ENCODE peak calls at places on chromosome 5, in four cellular contexts. Y, B, E and Z are unnamed samples.

GRCh38 chr5:95667219-95667618 is 15.6 kb downstream of the SPATA9 start:
- DNase-seq in Y (no peak), B (no peak), E (no peak), Z (no peak)

GRCh38 chr5:177317959-177318377 is 6.3 kb upstream of the MXD3 start:
- DNase-seq in Y (peak), B (no peak), E (peak), Z (peak)

GRCh38 chr5:67209141-67209771 is 12.7 kb upstream of the CD180 start:
- DNase-seq in Y (peak), B (no peak), E (peak), Z (peak)

GRCh38 chr5:107567901-107568671 is 102.7 kb downstream of the EFNA5 start:
- DNase-seq in Y (no peak), B (no peak), E (peak), Z (peak)

GRCh38 chr5:141929398-141930058 is 5.9 kb downstream of the DELE1 start:
- DNase-seq in Y (peak), B (peak), E (no peak), Z (no peak)

GRCh38 chr5:15655683-15656082 is 155.7 kb downstream of the FBXL7 start:
- DNase-seq in Y (no peak), B (no peak), E (no peak), Z (no peak)

GRCh38 chr5:12358371-12359090 is 454.3 kb upstream of the CTNND2 start:
- DNase-seq in Y (no peak), B (no peak), E (no peak), Z (no peak)

GRCh38 chr5:65535529-65535987 is 27.4 kb downstream of the CENPK start:
- DNase-seq in Y (no peak), B (no peak), E (no peak), Z (no peak)

GRCh38 chr5:50968296-50969206 is 302.1 kb downstream of the PARP8 start:
- DNase-seq in Y (no peak), B (no peak), E (peak), Z (no peak)

GRCh38 chr5:80659111-80659510 is 4.3 kb upstream of the DHFR start:
- DNase-seq in Y (no peak), B (no peak), E (no peak), Z (no peak)

GRCh38 chr5:37184748-37185364 is 64.3 kb downstream of the CPLANE1 start:
- DNase-seq in Y (no peak), B (no peak), E (no peak), Z (no peak)

GRCh38 chr5:127931396-127931795 is 152.2 kb upstream of the SLC12A2 start:
- DNase-seq in Y (no peak), B (no peak), E (peak), Z (no peak)

GRCh38 chr5:132259061-132259851 is 1.8 kb downstream of the PDLIM4 start:
- DNase-seq in Y (peak), B (peak), E (peak), Z (peak)

GRCh38 chr5:56012281-56012963 is 17.7 kb upstream of the IL6ST start:
- DNase-seq in Y (no peak), B (no peak), E (no peak), Z (no peak)

GRCh38 chr5:61304611-61305369 is 27.3 kb upstream of the ZSWIM6 start:
- DNase-seq in Y (no peak), B (no peak), E (no peak), Z (no peak)

GRCh38 chr5:109754319-109754718 is 64.6 kb downstream of the MAN2A1 start:
- DNase-seq in Y (no peak), B (no peak), E (no peak), Z (no peak)

GRCh38 chr5:172940242-172941066 is 18.8 kb upstream of the RPL26L1 start:
- DNase-seq in Y (no peak), B (no peak), E (no peak), Z (no peak)

GRCh38 chr5:82147860-82148573 is 130.1 kb downstream of the RPS23 start:
- DNase-seq in Y (no peak), B (no peak), E (no peak), Z (no peak)

GRCh38 chr5:37214550-37214949 is 34.6 kb downstream of the CPLANE1 start:
- DNase-seq in Y (no peak), B (no peak), E (no peak), Z (no peak)

GRCh38 chr5:140383300-140383699 is 18.3 kb upstream of the ANKHD1 start:
- DNase-seq in Y (no peak), B (no peak), E (no peak), Z (no peak)

GRCh38 chr5:149851211-149851610 is 93.4 kb downstream of the PDE6A start:
- DNase-seq in Y (no peak), B (no peak), E (no peak), Z (no peak)

GRCh38 chr5:126801992-126802294 is 25.0 kb downstream of the LMNB1 start:
- DNase-seq in Y (no peak), B (no peak), E (no peak), Z (no peak)

GRCh38 chr5:172267943-172268342 is 15.6 kb downstream of the UBTD2 start:
- DNase-seq in Y (no peak), B (no peak), E (no peak), Z (no peak)

GRCh38 chr5:71588533-71588885 is 1.4 kb downstream of the MCCC2 start:
- DNase-seq in Y (no peak), B (no peak), E (no peak), Z (no peak)
- H3K4me3 ChIP-seq in Y (no peak), B (peak), E (no peak), Z (no peak)

GRCh38 chr5:92838253-92838652 is 742.8 kb downstream of the NR2F1-AS1 start:
- DNase-seq in Y (no peak), B (no peak), E (peak), Z (no peak)

GRCh38 chr5:92835712-92836111 is 745.3 kb downstream of the NR2F1-AS1 start:
- DNase-seq in Y (no peak), B (no peak), E (no peak), Z (no peak)

GRCh38 chr5:92836861-92837755 is 743.9 kb downstream of the NR2F1-AS1 start:
- DNase-seq in Y (no peak), B (no peak), E (no peak), Z (no peak)

GRCh38 chr5:92841604-92842155 is 739.3 kb downstream of the NR2F1-AS1 start:
- DNase-seq in Y (no peak), B (no peak), E (no peak), Z (no peak)
- H3K4me3 ChIP-seq in Y (no peak), B (no peak), E (no peak), Z (no peak)

GRCh38 chr5:9549941-9550340 is 4.1 kb upstream of the SEMA5A start:
- DNase-seq in Y (no peak), B (no peak), E (no peak), Z (no peak)

GRCh38 chr5:9545959-9546851 is at the start of gene SEMA5A:
- DNase-seq in Y (peak), B (peak), E (peak), Z (peak)

GRCh38 chr5:9544502-9545300 is 1.2 kb downstream of the SEMA5A start:
- DNase-seq in Y (peak), B (peak), E (peak), Z (peak)

GRCh38 chr5:9545301-9545958 is 445 bp downstream of the SEMA5A start:
- DNase-seq in Y (peak), B (no peak), E (peak), Z (peak)

DNA sequence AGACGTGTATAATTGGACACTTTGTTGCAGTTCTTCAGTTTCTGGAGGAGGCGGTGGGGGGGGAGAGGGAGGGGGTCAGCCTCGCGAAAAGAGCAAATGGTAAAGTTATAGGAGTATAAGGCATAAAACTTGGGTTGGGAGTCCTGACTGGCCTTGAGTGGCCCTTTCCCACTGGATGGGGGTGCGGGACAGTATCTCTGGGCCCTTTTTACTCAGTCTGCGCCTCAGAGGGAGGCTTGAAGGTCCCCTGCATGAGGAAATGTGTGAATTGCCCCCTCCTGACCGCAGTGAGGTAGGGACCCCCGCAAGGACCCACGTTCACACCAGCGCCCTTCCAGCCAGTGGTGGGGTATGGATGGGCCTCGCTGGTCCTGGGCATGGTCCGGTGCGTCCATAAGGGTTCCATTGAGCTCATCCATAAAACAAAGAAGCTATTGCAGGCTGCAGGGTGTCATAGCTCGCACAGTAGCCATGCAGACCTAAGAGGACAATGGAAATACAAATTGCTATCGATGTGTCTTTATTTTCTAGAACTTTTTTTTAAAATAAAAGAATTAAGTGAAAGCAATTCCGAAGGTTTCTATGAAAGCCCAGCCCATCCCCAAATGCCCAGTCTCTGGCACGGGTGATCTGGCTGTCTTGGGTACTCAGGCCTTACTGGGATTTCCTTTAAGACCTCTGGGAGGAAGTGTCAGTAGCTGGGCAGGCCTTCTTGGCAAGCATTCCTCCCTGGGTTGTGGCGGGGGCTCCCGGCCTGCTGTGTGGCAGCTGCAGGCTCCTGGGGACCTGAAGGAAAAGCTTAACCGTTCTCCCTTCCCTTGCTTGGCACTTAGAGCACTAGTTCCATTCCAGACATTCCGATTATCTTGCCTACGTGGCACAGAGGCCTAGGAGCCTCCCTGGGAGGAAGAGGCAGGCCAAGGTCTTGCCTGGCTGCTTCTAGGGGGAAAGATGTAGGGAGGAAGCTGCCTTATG is 1.4 kb upstream of the SEMA5A start:
- DNase-seq in Y (peak), B (no peak), E (peak), Z (no peak)
- H3K4me3 ChIP-seq in Y (peak), B (peak), E (peak), Z (no peak)

DNA sequence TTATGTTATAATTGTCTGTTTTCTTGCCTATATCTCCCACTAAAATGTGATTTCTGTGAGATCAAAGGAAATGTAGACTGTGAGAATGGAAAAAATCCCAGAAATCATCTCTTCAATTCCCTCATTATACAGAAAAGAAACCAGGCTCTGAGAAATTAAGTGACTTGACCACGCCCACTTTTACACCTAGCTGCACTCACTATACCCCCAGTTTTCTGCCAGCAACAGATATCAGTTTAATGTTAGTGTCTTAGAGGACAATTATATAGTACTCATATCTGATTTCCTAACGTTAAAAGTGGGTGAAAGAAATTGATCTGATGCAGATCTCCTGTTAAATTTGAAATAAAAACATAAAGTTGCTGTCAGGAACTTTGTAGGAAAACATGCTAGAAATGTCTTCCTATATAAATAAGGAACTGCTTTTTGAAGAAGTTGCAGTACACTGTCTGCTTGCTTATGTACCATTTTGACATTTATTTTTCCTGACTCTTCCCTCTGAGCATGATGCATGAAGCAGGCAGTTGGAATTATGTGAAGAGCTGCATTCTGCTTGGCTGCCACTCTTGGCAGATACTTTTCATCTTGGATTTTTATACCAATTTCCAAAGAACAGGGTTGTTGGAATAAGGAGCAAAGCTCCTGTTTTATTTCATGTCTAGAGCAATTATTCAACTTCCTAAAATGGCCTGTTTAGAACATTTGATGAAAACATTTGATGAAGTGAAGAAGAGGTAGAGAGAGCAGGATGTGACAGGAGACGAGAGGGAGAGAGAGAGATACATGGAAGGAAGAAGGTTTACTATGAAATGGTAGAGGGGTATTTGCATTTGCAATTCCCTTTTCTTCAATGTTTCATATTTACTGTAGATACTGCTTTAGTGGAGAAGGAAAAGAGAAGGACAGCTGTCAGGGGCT is 57.3 kb upstream of the RICTOR start:
- DNase-seq in Y (no peak), B (no peak), E (no peak), Z (no peak)
- H3K4me3 ChIP-seq in Y (no peak), B (no peak), E (no peak), Z (no peak)

GRCh38 chr5:155727512-155728145 is 599.3 kb upstream of the SGCD start:
- DNase-seq in Y (no peak), B (no peak), E (peak), Z (no peak)
- H3K4me3 ChIP-seq in Y (peak), B (peak), E (peak), Z (no peak)

DNA sequence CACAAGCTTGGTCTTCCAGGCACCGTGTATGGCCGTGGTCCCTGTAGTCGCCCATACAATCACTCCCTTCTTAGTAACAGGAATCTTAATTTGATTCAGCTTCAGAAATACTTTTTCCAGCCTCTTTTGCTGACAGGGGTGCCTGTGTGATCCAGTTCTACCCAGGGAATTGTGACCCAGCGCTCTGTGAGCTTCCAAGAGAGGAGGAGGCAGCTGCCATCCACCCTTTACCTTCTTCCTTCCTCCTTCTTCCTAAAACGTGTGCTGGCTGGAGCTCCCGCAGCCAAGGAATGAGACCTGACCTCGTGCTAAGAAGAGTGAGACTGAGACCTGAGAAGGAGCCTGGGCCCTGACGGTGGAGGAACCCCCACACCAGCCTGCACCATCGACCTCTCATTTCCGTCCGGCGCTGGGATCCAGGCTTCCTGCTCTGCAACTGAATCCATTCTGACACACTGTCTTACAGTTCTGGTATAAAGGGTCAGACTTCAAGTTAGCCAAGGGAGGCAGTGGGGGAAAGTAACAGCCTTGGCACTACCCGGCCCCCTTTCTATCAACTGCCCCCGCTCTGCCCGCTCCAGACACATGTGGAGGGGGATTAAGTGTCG is 16.1 kb downstream of the MGAT1 start:
- DNase-seq in Y (no peak), B (no peak), E (no peak), Z (no peak)
- H3K4me3 ChIP-seq in Y (no peak), B (no peak), E (no peak), Z (no peak)

GRCh38 chr5:143011621-143012020 is 241.4 kb downstream of the ARHGAP26 start:
- DNase-seq in Y (no peak), B (no peak), E (no peak), Z (no peak)
- H3K4me3 ChIP-seq in Y (no peak), B (no peak), E (no peak), Z (no peak)

GRCh38 chr5:96870094-96871021 is 5.9 kb upstream of the ERAP2 start:
- DNase-seq in Y (no peak), B (no peak), E (no peak), Z (no peak)
- H3K4me3 ChIP-seq in Y (no peak), B (no peak), E (no peak), Z (no peak)

DNA sequence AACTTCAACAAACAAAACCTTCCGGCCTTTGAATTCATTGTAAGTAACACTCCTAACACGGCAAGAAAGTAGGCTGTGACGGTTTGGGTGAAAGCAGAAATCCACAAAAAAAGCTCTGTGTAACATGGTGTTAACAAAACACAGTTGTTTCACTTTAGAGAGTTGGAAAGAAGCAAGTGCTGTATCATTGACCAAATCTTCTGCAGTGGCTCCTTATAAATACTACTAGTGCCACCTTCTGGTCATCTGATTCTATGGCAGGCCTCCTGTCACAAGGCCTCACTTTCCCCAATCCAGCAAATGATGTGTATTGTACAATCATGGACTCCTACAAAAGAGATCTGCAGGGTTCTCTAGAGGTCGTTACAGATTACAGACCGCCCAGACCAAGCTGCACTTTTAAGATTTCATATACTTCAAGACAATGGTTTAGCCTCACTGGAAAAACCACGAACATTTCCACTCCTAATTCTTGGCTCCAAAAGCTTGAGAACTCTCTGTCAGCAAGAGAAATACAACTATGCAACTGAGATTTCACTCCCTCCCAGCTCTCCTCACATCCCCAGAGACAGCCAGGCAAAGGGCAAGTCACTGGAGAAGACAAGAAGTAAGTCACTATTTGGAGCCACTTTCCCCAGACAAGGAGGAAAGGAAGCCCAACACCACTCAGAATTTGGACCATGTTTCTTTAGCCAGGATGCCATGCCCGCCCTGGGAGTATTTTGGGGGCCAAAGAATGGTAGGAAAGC is 196.2 kb downstream of the DTWD2 start:
- DNase-seq in Y (no peak), B (no peak), E (peak), Z (peak)
- H3K4me3 ChIP-seq in Y (no peak), B (peak), E (no peak), Z (no peak)

DNA sequence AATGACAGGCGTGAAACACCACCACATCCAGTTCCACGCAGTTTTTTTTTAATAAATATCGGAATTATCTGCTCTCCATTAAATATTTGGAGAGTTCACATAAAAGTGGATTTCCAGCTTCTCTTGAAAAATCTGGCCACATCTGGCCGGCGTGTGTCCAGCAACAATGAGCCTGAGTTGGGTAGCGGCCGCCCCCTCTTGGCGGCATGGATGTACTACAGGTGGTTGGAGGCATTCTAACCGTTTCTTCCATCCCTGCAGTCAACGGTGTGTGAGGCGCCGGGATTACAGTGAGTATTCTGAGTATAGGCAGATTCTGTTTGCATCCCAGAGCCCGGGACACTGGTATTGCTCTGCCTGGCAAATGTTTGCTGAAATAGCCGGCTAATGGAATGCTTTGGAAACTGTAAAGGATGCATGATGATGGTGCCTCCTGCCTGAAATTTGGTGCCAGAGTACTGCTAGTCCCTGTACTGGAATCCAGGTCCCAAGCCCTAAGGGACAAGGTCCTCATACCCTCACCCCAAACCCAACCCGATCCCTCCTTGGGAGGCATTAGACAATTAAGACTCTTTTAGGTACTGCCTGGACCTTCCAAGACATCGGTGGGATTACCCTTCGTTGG is 13.6 kb upstream of the GM2A start:
- DNase-seq in Y (peak), B (peak), E (peak), Z (peak)
- H3K4me3 ChIP-seq in Y (no peak), B (peak), E (no peak), Z (no peak)